ENCODE peak calls at places on chromosomes 6 and 20, in eight cellular contexts. One of them, this sample, is unnamed.

GRCh38 chr6:90362273-90362672 is 65.6 kb upstream of the BACH2 start:
- DNase-seq in aorta: no peak
- DNase-seq in hepatocyte: peak; percentile 16
- DNase-seq in SJCRH30: no peak
- DNase-seq in cardiac muscle cell: no peak
- DNase-seq in psoas muscle: no peak
- DNase-seq in HCT116: no peak
- DNase-seq in heart right ventricle: no peak
- DNase-seq in this sample: no peak

GRCh38 chr20:61548069-61548468 is 296.0 kb downstream of the CDH4 start:
- DNase-seq in aorta: no peak
- DNase-seq in hepatocyte: no peak
- DNase-seq in SJCRH30: no peak
- DNase-seq in cardiac muscle cell: no peak
- DNase-seq in psoas muscle: no peak
- DNase-seq in HCT116: no peak
- DNase-seq in heart right ventricle: no peak
- DNase-seq in this sample: no peak

GRCh38 chr6:150324044-150324443 is 44.8 kb upstream of the IYD start:
- DNase-seq in aorta: no peak
- DNase-seq in hepatocyte: no peak
- DNase-seq in SJCRH30: no peak
- DNase-seq in cardiac muscle cell: no peak
- DNase-seq in psoas muscle: no peak
- DNase-seq in HCT116: no peak
- DNase-seq in heart right ventricle: no peak
- DNase-seq in this sample: no peak

GRCh38 chr6:13331516-13332348 is 3.4 kb upstream of the TBC1D7 start:
- DNase-seq in aorta: no peak
- DNase-seq in hepatocyte: peak; percentile 47
- DNase-seq in SJCRH30: no peak
- DNase-seq in cardiac muscle cell: peak; percentile 45
- DNase-seq in psoas muscle: no peak
- DNase-seq in HCT116: peak; percentile 19
- DNase-seq in heart right ventricle: no peak
- DNase-seq in this sample: no peak

GRCh38 chr6:56528412-56528841 is 114.3 kb downstream of the DST start:
- DNase-seq in aorta: no peak
- DNase-seq in hepatocyte: no peak
- DNase-seq in SJCRH30: no peak
- DNase-seq in cardiac muscle cell: no peak
- DNase-seq in psoas muscle: no peak
- DNase-seq in HCT116: no peak
- DNase-seq in heart right ventricle: no peak
- DNase-seq in this sample: no peak

GRCh38 chr6:163094881-163095280 is 319.6 kb upstream of the QKI start:
- DNase-seq in aorta: no peak
- DNase-seq in hepatocyte: no peak
- DNase-seq in SJCRH30: no peak
- DNase-seq in cardiac muscle cell: no peak
- DNase-seq in psoas muscle: no peak
- DNase-seq in HCT116: no peak
- DNase-seq in heart right ventricle: no peak
- DNase-seq in this sample: no peak

GRCh38 chr20:47216819-47217410 is 139.6 kb downstream of the ZMYND8 start:
- DNase-seq in aorta: no peak
- DNase-seq in hepatocyte: no peak
- DNase-seq in SJCRH30: no peak
- DNase-seq in cardiac muscle cell: no peak
- DNase-seq in psoas muscle: no peak
- DNase-seq in HCT116: no peak
- DNase-seq in heart right ventricle: no peak
- DNase-seq in this sample: no peak

GRCh38 chr6:13135152-13135551 is 193.2 kb downstream of the TBC1D7 start:
- DNase-seq in aorta: no peak
- DNase-seq in hepatocyte: no peak
- DNase-seq in SJCRH30: no peak
- DNase-seq in cardiac muscle cell: no peak
- DNase-seq in psoas muscle: no peak
- DNase-seq in HCT116: no peak
- DNase-seq in heart right ventricle: no peak
- DNase-seq in this sample: no peak

GRCh38 chr6:1390805-1391511 is 1.6 kb downstream of the FOXF2 start:
- DNase-seq in aorta: no peak
- DNase-seq in hepatocyte: no peak
- DNase-seq in SJCRH30: peak; percentile 22
- DNase-seq in cardiac muscle cell: no peak
- DNase-seq in psoas muscle: no peak
- DNase-seq in HCT116: no peak
- DNase-seq in heart right ventricle: no peak
- DNase-seq in this sample: no peak

GRCh38 chr6:109257494-109257893 is 124.8 kb downstream of the CD164 start:
- DNase-seq in aorta: no peak
- DNase-seq in hepatocyte: no peak
- DNase-seq in SJCRH30: no peak
- DNase-seq in cardiac muscle cell: no peak
- DNase-seq in psoas muscle: no peak
- DNase-seq in HCT116: no peak
- DNase-seq in heart right ventricle: no peak
- DNase-seq in this sample: no peak

GRCh38 chr6:3868544-3868943 is 19.4 kb downstream of the FAM50B start:
- DNase-seq in aorta: no peak
- DNase-seq in hepatocyte: no peak
- DNase-seq in SJCRH30: no peak
- DNase-seq in cardiac muscle cell: no peak
- DNase-seq in psoas muscle: no peak
- DNase-seq in HCT116: no peak
- DNase-seq in heart right ventricle: no peak
- DNase-seq in this sample: no peak

GRCh38 chr6:25006565-25007001 is 70.8 kb upstream of the RIPOR2 start:
- DNase-seq in aorta: peak; percentile 50
- DNase-seq in hepatocyte: peak; percentile 69
- DNase-seq in SJCRH30: no peak
- DNase-seq in cardiac muscle cell: no peak
- DNase-seq in psoas muscle: peak; percentile 68
- DNase-seq in HCT116: peak; percentile 7
- DNase-seq in heart right ventricle: no peak
- DNase-seq in this sample: no peak

GRCh38 chr6:47727391-47727790 is 29.0 kb downstream of the ADGRF4 start:
- DNase-seq in aorta: no peak
- DNase-seq in hepatocyte: no peak
- DNase-seq in SJCRH30: no peak
- DNase-seq in cardiac muscle cell: no peak
- DNase-seq in psoas muscle: no peak
- DNase-seq in HCT116: no peak
- DNase-seq in heart right ventricle: no peak
- DNase-seq in this sample: no peak

GRCh38 chr6:160733045-160733646 is 31.1 kb downstream of the PLG start:
- DNase-seq in aorta: no peak
- DNase-seq in hepatocyte: peak; percentile 80
- DNase-seq in SJCRH30: peak; percentile 51
- DNase-seq in cardiac muscle cell: peak; percentile 67
- DNase-seq in psoas muscle: no peak
- DNase-seq in HCT116: peak; percentile 28
- DNase-seq in heart right ventricle: no peak
- DNase-seq in this sample: no peak

GRCh38 chr6:149830731-149831379 is 33.3 kb downstream of the LRP11 start:
- DNase-seq in aorta: no peak
- DNase-seq in hepatocyte: no peak
- DNase-seq in SJCRH30: peak; percentile 81
- DNase-seq in cardiac muscle cell: no peak
- DNase-seq in psoas muscle: no peak
- DNase-seq in HCT116: no peak
- DNase-seq in heart right ventricle: no peak
- DNase-seq in this sample: no peak

GRCh38 chr6:37456816-37457560 is 24.0 kb downstream of the CMTR1 start:
- DNase-seq in aorta: peak; percentile 66
- DNase-seq in hepatocyte: no peak
- DNase-seq in SJCRH30: no peak
- DNase-seq in cardiac muscle cell: no peak
- DNase-seq in psoas muscle: no peak
- DNase-seq in HCT116: no peak
- DNase-seq in heart right ventricle: no peak
- DNase-seq in this sample: no peak

GRCh38 chr6:56058636-56059035 is 183.2 kb upstream of the BMP5 start:
- DNase-seq in aorta: no peak
- DNase-seq in hepatocyte: no peak
- DNase-seq in SJCRH30: no peak
- DNase-seq in cardiac muscle cell: no peak
- DNase-seq in psoas muscle: no peak
- DNase-seq in HCT116: no peak
- DNase-seq in heart right ventricle: no peak
- DNase-seq in this sample: no peak

GRCh38 chr6:132788658-132789397 is 9.6 kb downstream of the SLC18B1 start:
- DNase-seq in aorta: no peak
- DNase-seq in hepatocyte: no peak
- DNase-seq in SJCRH30: no peak
- DNase-seq in cardiac muscle cell: no peak
- DNase-seq in psoas muscle: no peak
- DNase-seq in HCT116: no peak
- DNase-seq in heart right ventricle: no peak
- DNase-seq in this sample: no peak
- H3K36me3 ChIP-seq in aorta: no peaks in the 10 kb centered on the region
- H3K36me3 ChIP-seq in hepatocyte: no peaks in the 10 kb centered on the region
- H3K36me3 ChIP-seq in SJCRH30: peaks cover 4% of the 10 kb centered on the region
- H3K36me3 ChIP-seq in cardiac muscle cell: peaks cover 10% of the 10 kb centered on the region
- H3K36me3 ChIP-seq in psoas muscle: peaks cover 65% of the 10 kb centered on the region
- H3K36me3 ChIP-seq in HCT116: peaks cover 11% of the 10 kb centered on the region
- H3K36me3 ChIP-seq in heart right ventricle: no peaks in the 10 kb centered on the region
- H3K36me3 ChIP-seq in this sample: peaks cover 17% of the 10 kb centered on the region

DNA sequence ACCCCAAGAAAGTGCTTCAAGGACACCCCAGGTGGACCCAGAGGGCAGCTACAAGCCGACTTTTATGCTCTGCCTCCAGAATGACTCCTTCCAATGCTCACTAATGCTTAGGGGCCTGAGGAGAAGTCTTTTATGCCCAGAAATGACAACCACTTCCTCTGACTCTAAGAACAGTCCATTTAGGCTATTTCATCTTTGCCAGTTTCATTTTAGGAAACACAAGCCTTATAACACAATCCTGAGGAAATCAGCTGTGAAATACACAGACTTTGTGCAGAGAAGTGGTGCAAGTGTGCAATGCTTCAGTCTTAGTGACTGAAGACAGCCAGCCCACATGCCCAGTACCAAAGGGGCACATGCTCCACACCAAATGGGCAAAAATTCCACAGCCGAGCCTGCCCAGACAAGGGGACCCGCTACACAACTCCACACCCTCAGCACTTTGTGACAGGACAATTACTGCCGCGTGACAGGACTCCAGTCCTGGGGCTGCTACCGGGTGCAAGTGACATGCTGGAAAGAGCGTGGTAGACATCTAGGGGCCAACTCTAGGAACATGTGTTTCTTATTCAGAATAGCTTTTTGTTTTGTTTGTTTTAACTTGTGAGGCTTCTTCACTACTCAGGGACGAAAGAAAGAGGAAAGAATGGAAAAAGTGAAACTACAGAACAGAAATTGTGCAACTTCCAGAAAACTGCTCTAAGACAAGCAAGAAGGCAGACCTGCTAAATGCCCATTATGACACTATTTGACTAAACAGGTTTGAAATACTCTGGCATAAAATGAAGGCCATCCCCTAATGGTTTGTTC is 28.2 kb upstream of the PLAGL1 start:
- DNase-seq in aorta: peak; percentile 63
- DNase-seq in hepatocyte: peak; percentile 23
- DNase-seq in SJCRH30: no peak
- DNase-seq in cardiac muscle cell: peak; percentile 12
- DNase-seq in psoas muscle: no peak
- DNase-seq in HCT116: no peak
- DNase-seq in heart right ventricle: no peak
- DNase-seq in this sample: peak; percentile 55
- H3K4me3 ChIP-seq in aorta: peak overlapping the region; percentile 2
- H3K4me3 ChIP-seq in hepatocyte: no peak overlapping the region
- H3K4me3 ChIP-seq in SJCRH30: no peak overlapping the region
- H3K4me3 ChIP-seq in cardiac muscle cell: no peak overlapping the region
- H3K4me3 ChIP-seq in psoas muscle: peak overlapping the region; percentile 43
- H3K4me3 ChIP-seq in HCT116: no peak overlapping the region
- H3K4me3 ChIP-seq in heart right ventricle: peak overlapping the region; percentile 35
- H3K4me3 ChIP-seq in this sample: peak overlapping the region; percentile 12

DNA sequence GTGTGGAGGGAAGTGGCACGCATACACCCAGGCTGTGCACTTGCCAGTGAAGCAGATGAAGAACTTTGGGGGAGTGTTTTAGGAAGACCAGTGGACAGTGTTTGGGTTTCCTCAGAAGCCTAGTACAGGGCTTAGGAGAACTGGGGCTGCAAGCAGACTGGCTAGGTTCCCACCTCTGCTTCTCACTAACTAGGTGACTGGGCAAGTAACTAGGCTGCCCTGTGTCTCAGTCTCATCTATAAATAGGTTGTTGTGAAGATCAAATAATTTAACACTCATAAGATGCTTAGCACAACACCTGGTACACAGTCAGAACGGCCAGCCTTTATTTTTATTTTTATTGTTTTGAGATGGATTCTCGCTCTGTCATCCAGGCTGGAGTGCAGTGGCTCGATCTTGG is 312.1 kb downstream of the CDH26 start:
- DNase-seq in aorta: no peak
- DNase-seq in hepatocyte: no peak
- DNase-seq in SJCRH30: no peak
- DNase-seq in cardiac muscle cell: no peak
- DNase-seq in psoas muscle: no peak
- DNase-seq in HCT116: no peak
- DNase-seq in heart right ventricle: no peak
- DNase-seq in this sample: no peak
- H3K4me1 ChIP-seq in aorta: no peaks in the 10 kb centered on the region
- H3K4me1 ChIP-seq in hepatocyte: no peaks in the 10 kb centered on the region
- H3K4me1 ChIP-seq in SJCRH30: no peaks in the 10 kb centered on the region
- H3K4me1 ChIP-seq in cardiac muscle cell: no peaks in the 10 kb centered on the region
- H3K4me1 ChIP-seq in psoas muscle: peaks cover 3% of the 10 kb centered on the region
- H3K4me1 ChIP-seq in HCT116: no peaks in the 10 kb centered on the region
- H3K4me1 ChIP-seq in heart right ventricle: no peaks in the 10 kb centered on the region
- H3K4me1 ChIP-seq in this sample: no peaks in the 10 kb centered on the region

GRCh38 chr6:108078191-108078590 is 3.6 kb upstream of the OSTM1 start:
- DNase-seq in aorta: no peak
- DNase-seq in hepatocyte: no peak
- DNase-seq in SJCRH30: no peak
- DNase-seq in cardiac muscle cell: no peak
- DNase-seq in psoas muscle: no peak
- DNase-seq in HCT116: no peak
- DNase-seq in heart right ventricle: no peak
- DNase-seq in this sample: no peak

GRCh38 chr6:108080010-108080780 is 5.7 kb upstream of the OSTM1 start:
- DNase-seq in aorta: no peak
- DNase-seq in hepatocyte: no peak
- DNase-seq in SJCRH30: peak; percentile 55
- DNase-seq in cardiac muscle cell: no peak
- DNase-seq in psoas muscle: no peak
- DNase-seq in HCT116: no peak
- DNase-seq in heart right ventricle: no peak
- DNase-seq in this sample: no peak

GRCh38 chr6:108082539-108082938 is 8.0 kb upstream of the OSTM1 start:
- DNase-seq in aorta: no peak
- DNase-seq in hepatocyte: no peak
- DNase-seq in SJCRH30: no peak
- DNase-seq in cardiac muscle cell: no peak
- DNase-seq in psoas muscle: no peak
- DNase-seq in HCT116: no peak
- DNase-seq in heart right ventricle: no peak
- DNase-seq in this sample: no peak

DNA sequence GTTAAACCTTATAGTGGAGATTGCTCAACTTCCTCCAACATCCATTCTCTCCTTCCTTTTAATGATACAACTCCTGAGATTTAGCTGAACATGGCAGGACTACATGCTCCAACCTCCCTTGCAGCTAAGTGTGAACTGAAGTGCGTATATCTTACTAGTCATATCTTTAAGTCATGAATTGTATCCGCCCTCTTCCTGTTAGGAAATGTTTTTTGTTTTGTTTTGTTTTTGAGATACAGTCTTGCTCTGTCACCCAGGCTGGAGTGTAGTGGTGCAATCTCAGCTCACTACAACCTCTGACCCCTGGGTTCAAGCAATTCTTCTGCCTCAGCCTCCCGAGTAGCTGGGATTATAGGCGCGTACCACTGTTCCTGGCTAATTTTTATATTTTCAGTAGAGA is 8.8 kb upstream of the OSTM1 start:
- DNase-seq in aorta: no peak
- DNase-seq in hepatocyte: no peak
- DNase-seq in SJCRH30: no peak
- DNase-seq in cardiac muscle cell: no peak
- DNase-seq in psoas muscle: no peak
- DNase-seq in HCT116: no peak
- DNase-seq in heart right ventricle: no peak
- DNase-seq in this sample: no peak
- H3K36me3 ChIP-seq in aorta: no peaks in the 10 kb centered on the region
- H3K36me3 ChIP-seq in hepatocyte: no peaks in the 10 kb centered on the region
- H3K36me3 ChIP-seq in SJCRH30: no peaks in the 10 kb centered on the region
- H3K36me3 ChIP-seq in cardiac muscle cell: no peaks in the 10 kb centered on the region
- H3K36me3 ChIP-seq in psoas muscle: no peaks in the 10 kb centered on the region
- H3K36me3 ChIP-seq in HCT116: no peaks in the 10 kb centered on the region
- H3K36me3 ChIP-seq in heart right ventricle: no peaks in the 10 kb centered on the region
- H3K36me3 ChIP-seq in this sample: no peaks in the 10 kb centered on the region